ENCODE peak calls at places on chromosome 15, in five cellular contexts. One of them, this sample, is unnamed.

GRCh38 chr15:83206971-83207621 is 527 bp downstream of the HDGFL3 start:
- DNase-seq in CD4-positive, CD25-positive, alpha-beta regulatory T cell: no peak
- DNase-seq in gastrocnemius medialis: no peak
- DNase-seq in left lung: peak; percentile 87
- DNase-seq in colonic mucosa: peak; percentile 27
- DNase-seq in this sample: peak; percentile 49

GRCh38 chr15:79987569-79987955 is 16.6 kb upstream of the BCL2A1 start:
- DNase-seq in CD4-positive, CD25-positive, alpha-beta regulatory T cell: no peak
- DNase-seq in gastrocnemius medialis: no peak
- DNase-seq in left lung: no peak
- DNase-seq in colonic mucosa: no peak
- DNase-seq in this sample: no peak

GRCh38 chr15:24924621-24925020 is 30.2 kb upstream of the SNRPN start:
- DNase-seq in CD4-positive, CD25-positive, alpha-beta regulatory T cell: no peak
- DNase-seq in gastrocnemius medialis: no peak
- DNase-seq in left lung: no peak
- DNase-seq in colonic mucosa: no peak
- DNase-seq in this sample: no peak

GRCh38 chr15:82641129-82641798 is 5.9 kb downstream of the CPEB1 start:
- DNase-seq in CD4-positive, CD25-positive, alpha-beta regulatory T cell: no peak
- DNase-seq in gastrocnemius medialis: no peak
- DNase-seq in left lung: no peak
- DNase-seq in colonic mucosa: no peak
- DNase-seq in this sample: no peak

GRCh38 chr15:98405013-98405412 is 243.3 kb upstream of the IGF1R start:
- DNase-seq in CD4-positive, CD25-positive, alpha-beta regulatory T cell: no peak
- DNase-seq in gastrocnemius medialis: no peak
- DNase-seq in left lung: no peak
- DNase-seq in colonic mucosa: no peak
- DNase-seq in this sample: no peak

GRCh38 chr15:84795186-84795585 is 22.0 kb upstream of the ALPK3 start:
- DNase-seq in CD4-positive, CD25-positive, alpha-beta regulatory T cell: no peak
- DNase-seq in gastrocnemius medialis: no peak
- DNase-seq in left lung: no peak
- DNase-seq in colonic mucosa: no peak
- DNase-seq in this sample: no peak

GRCh38 chr15:65896231-65896630 is 26.9 kb downstream of the RAB11A start:
- DNase-seq in CD4-positive, CD25-positive, alpha-beta regulatory T cell: no peak
- DNase-seq in gastrocnemius medialis: no peak
- DNase-seq in left lung: no peak
- DNase-seq in colonic mucosa: no peak
- DNase-seq in this sample: no peak

GRCh38 chr15:87155771-87156170 is 1076.1 kb downstream of the AGBL1 start:
- DNase-seq in CD4-positive, CD25-positive, alpha-beta regulatory T cell: no peak
- DNase-seq in gastrocnemius medialis: no peak
- DNase-seq in left lung: no peak
- DNase-seq in colonic mucosa: no peak
- DNase-seq in this sample: no peak

GRCh38 chr15:50940506-50940905 is 32.0 kb downstream of the AP4E1 start:
- DNase-seq in CD4-positive, CD25-positive, alpha-beta regulatory T cell: no peak
- DNase-seq in gastrocnemius medialis: no peak
- DNase-seq in left lung: no peak
- DNase-seq in colonic mucosa: no peak
- DNase-seq in this sample: no peak

DNA sequence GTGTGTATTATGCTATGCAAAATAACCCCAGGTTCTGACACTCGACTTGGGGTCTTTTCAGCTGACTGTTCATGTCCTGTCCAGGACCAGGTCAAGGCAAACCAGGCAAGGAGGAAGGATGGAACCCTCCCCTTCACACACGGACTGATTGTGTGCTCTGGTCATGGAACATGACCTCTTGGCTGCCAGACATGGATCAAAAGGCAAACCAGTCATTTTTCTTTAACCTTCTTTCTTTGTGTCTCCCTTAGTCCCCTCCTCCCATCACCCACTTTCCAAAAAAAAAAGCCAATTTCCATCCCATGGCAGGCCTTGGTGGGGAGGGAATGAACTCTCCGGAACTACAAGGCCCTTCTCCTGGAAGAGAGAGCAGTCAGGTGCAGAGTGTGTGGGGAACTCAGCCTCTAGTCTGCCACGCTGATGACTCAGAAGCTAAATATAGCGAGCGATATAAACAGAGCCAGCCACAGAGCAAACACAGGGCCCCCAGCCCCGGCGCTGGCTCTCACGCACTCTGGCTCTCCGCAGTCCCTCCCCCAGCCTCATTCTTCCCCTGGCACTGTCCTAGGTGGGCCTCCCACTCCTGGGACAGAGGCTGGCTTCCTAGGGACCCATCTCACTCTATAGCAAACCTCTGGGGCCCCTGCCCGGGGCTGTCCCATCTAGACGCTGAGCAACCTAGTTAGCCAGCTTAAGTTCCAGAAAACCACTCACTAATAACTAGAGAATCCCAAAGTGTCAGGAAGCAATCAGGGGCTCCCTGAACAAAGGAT is 10.0 kb downstream of the BMF start:
- DNase-seq in CD4-positive, CD25-positive, alpha-beta regulatory T cell: peak; percentile 83
- DNase-seq in gastrocnemius medialis: peak; percentile 87
- DNase-seq in left lung: no peak
- DNase-seq in colonic mucosa: peak; percentile 80
- DNase-seq in this sample: peak; percentile 89
- H3K4me3 ChIP-seq in CD4-positive, CD25-positive, alpha-beta regulatory T cell: peak overlapping the region; percentile 41
- H3K4me3 ChIP-seq in gastrocnemius medialis: peak overlapping the region; percentile 37
- H3K4me3 ChIP-seq in left lung: no peak overlapping the region
- H3K4me3 ChIP-seq in colonic mucosa: no peak overlapping the region
- H3K4me3 ChIP-seq in this sample: peak overlapping the region; percentile 47

GRCh38 chr15:58471341-58471740 is 39.5 kb downstream of the LIPC start:
- DNase-seq in CD4-positive, CD25-positive, alpha-beta regulatory T cell: no peak
- DNase-seq in gastrocnemius medialis: no peak
- DNase-seq in left lung: no peak
- DNase-seq in colonic mucosa: no peak
- DNase-seq in this sample: no peak
- H3K4me3 ChIP-seq in CD4-positive, CD25-positive, alpha-beta regulatory T cell: no peak overlapping the region
- H3K4me3 ChIP-seq in gastrocnemius medialis: no peak overlapping the region
- H3K4me3 ChIP-seq in left lung: no peak overlapping the region
- H3K4me3 ChIP-seq in colonic mucosa: no peak overlapping the region
- H3K4me3 ChIP-seq in this sample: no peak overlapping the region

GRCh38 chr15:42576040-42576594 is 711 bp downstream of the STARD9 start:
- DNase-seq in CD4-positive, CD25-positive, alpha-beta regulatory T cell: no peak
- DNase-seq in gastrocnemius medialis: no peak
- DNase-seq in left lung: no peak
- DNase-seq in colonic mucosa: no peak
- DNase-seq in this sample: no peak

GRCh38 chr15:42577514-42578031 is 2.2 kb downstream of the STARD9 start:
- DNase-seq in CD4-positive, CD25-positive, alpha-beta regulatory T cell: peak; percentile 41
- DNase-seq in gastrocnemius medialis: peak; percentile 9
- DNase-seq in left lung: no peak
- DNase-seq in colonic mucosa: no peak
- DNase-seq in this sample: peak; percentile 29

GRCh38 chr15:42575188-42576039 is at the start of gene STARD9:
- DNase-seq in CD4-positive, CD25-positive, alpha-beta regulatory T cell: peak; percentile 97
- DNase-seq in gastrocnemius medialis: peak; percentile 96
- DNase-seq in left lung: peak; percentile 99
- DNase-seq in colonic mucosa: peak; percentile 98
- DNase-seq in this sample: peak; percentile 96

GRCh38 chr15:42578984-42579537 is 3.7 kb downstream of the STARD9 start:
- DNase-seq in CD4-positive, CD25-positive, alpha-beta regulatory T cell: no peak
- DNase-seq in gastrocnemius medialis: no peak
- DNase-seq in left lung: no peak
- DNase-seq in colonic mucosa: no peak
- DNase-seq in this sample: no peak

DNA sequence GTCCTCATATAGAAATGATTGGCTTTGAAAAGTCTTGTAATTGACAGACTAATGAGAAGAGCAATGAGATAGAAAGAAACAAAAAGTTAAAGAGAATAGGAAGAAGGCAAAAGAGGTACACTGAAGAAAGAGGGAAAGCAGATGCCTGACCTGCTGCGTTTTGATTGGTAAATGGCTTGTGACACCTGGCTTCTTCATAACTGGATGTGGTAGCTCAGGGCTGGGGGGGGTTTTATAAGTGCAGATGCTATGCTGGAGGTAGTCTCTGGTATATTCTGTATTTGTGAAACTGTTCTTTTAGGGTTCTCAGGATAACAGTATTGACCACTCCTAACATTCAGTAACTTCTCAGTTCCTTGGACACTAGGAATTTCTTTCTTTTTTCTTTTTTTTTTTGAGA is 1.4 kb downstream of the STARD9 start:
- DNase-seq in CD4-positive, CD25-positive, alpha-beta regulatory T cell: peak; percentile 37
- DNase-seq in gastrocnemius medialis: no peak
- DNase-seq in left lung: no peak
- DNase-seq in colonic mucosa: no peak
- DNase-seq in this sample: peak; percentile 36
- H3K4me3 ChIP-seq in CD4-positive, CD25-positive, alpha-beta regulatory T cell: peak overlapping the region; percentile 72
- H3K4me3 ChIP-seq in gastrocnemius medialis: peak overlapping the region; percentile 87
- H3K4me3 ChIP-seq in left lung: no peak overlapping the region
- H3K4me3 ChIP-seq in colonic mucosa: no peak overlapping the region
- H3K4me3 ChIP-seq in this sample: peak overlapping the region; percentile 79

DNA sequence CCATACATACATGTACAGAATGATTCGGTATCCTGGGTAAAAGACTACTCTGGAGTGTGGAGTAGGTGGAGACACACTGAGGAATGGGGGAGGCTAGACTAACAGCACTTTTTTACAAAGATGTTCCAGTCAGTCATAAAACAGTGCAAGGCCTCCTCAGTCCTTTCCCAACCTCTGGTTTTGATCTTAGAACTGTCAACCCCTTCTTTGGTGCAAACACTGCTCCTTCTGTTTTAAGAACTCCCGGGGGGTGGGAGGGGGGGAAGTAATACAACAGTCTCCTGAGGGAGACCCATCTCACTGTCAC is 7.5 kb upstream of the MAP1A start:
- DNase-seq in CD4-positive, CD25-positive, alpha-beta regulatory T cell: no peak
- DNase-seq in gastrocnemius medialis: no peak
- DNase-seq in left lung: no peak
- DNase-seq in colonic mucosa: no peak
- DNase-seq in this sample: peak; percentile 18
- H3K4me3 ChIP-seq in CD4-positive, CD25-positive, alpha-beta regulatory T cell: peak overlapping the region; percentile 87
- H3K4me3 ChIP-seq in gastrocnemius medialis: peak overlapping the region; percentile 81
- H3K4me3 ChIP-seq in left lung: peak overlapping the region; percentile 51
- H3K4me3 ChIP-seq in colonic mucosa: peak overlapping the region; percentile 46
- H3K4me3 ChIP-seq in this sample: peak overlapping the region; percentile 73

GRCh38 chr15:96053039-96054021 is 277.2 kb upstream of the NR2F2 start:
- DNase-seq in CD4-positive, CD25-positive, alpha-beta regulatory T cell: no peak
- DNase-seq in gastrocnemius medialis: peak; percentile 51
- DNase-seq in left lung: peak; percentile 83
- DNase-seq in colonic mucosa: peak; percentile 22
- DNase-seq in this sample: no peak
- H3K4me3 ChIP-seq in CD4-positive, CD25-positive, alpha-beta regulatory T cell: peak overlapping the region; percentile 19
- H3K4me3 ChIP-seq in gastrocnemius medialis: peak overlapping the region; percentile 50
- H3K4me3 ChIP-seq in left lung: peak overlapping the region; percentile 15
- H3K4me3 ChIP-seq in colonic mucosa: peak overlapping the region; percentile 21
- H3K4me3 ChIP-seq in this sample: no peak overlapping the region

GRCh38 chr15:47184405-47185221 is 532.7 kb upstream of the SEMA6D start:
- DNase-seq in CD4-positive, CD25-positive, alpha-beta regulatory T cell: no peak
- DNase-seq in gastrocnemius medialis: no peak
- DNase-seq in left lung: peak; percentile 71
- DNase-seq in colonic mucosa: no peak
- DNase-seq in this sample: no peak
- H3K4me3 ChIP-seq in CD4-positive, CD25-positive, alpha-beta regulatory T cell: no peak overlapping the region
- H3K4me3 ChIP-seq in gastrocnemius medialis: peak overlapping the region; percentile 56
- H3K4me3 ChIP-seq in left lung: peak overlapping the region; percentile 30
- H3K4me3 ChIP-seq in colonic mucosa: peak overlapping the region; percentile 28
- H3K4me3 ChIP-seq in this sample: no peak overlapping the region

GRCh38 chr15:90529369-90530249 is at the start of gene CRTC3:
- DNase-seq in CD4-positive, CD25-positive, alpha-beta regulatory T cell: peak; percentile 67
- DNase-seq in gastrocnemius medialis: peak; percentile 14
- DNase-seq in left lung: peak; percentile 91
- DNase-seq in colonic mucosa: peak; percentile 57
- DNase-seq in this sample: peak; percentile 70

GRCh38 chr15:90531147-90531546 is 1.4 kb downstream of the CRTC3 start:
- DNase-seq in CD4-positive, CD25-positive, alpha-beta regulatory T cell: no peak
- DNase-seq in gastrocnemius medialis: no peak
- DNase-seq in left lung: no peak
- DNase-seq in colonic mucosa: no peak
- DNase-seq in this sample: no peak

GRCh38 chr15:90523373-90523772 is 6.3 kb upstream of the CRTC3 start:
- DNase-seq in CD4-positive, CD25-positive, alpha-beta regulatory T cell: no peak
- DNase-seq in gastrocnemius medialis: no peak
- DNase-seq in left lung: no peak
- DNase-seq in colonic mucosa: no peak
- DNase-seq in this sample: no peak

GRCh38 chr15:90530250-90531051 is 728 bp downstream of the CRTC3 start:
- DNase-seq in CD4-positive, CD25-positive, alpha-beta regulatory T cell: peak; percentile 68
- DNase-seq in gastrocnemius medialis: peak; percentile 16
- DNase-seq in left lung: peak; percentile 90
- DNase-seq in colonic mucosa: peak; percentile 51
- DNase-seq in this sample: peak; percentile 39

DNA sequence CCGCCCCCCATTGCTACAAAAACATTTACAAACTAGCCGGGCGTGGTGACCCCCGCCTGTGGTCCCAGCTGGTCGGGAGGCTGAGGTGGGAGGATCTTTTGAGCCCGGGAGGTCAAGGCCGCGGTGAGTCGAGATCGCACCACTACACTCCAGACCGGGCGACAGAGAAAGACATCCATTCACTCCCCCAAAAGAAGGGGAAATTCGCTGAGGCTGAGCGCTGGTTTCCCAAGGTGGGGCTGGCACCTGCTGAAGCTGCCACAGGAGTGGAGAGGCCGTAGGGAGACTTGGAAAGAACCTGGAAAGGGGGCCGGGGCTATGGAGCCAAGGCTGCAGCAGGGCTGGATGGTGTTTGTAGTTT is 735 bp upstream of the CRTC3 start:
- DNase-seq in CD4-positive, CD25-positive, alpha-beta regulatory T cell: no peak
- DNase-seq in gastrocnemius medialis: no peak
- DNase-seq in left lung: no peak
- DNase-seq in colonic mucosa: no peak
- DNase-seq in this sample: no peak
- H3K4me3 ChIP-seq in CD4-positive, CD25-positive, alpha-beta regulatory T cell: no peak overlapping the region
- H3K4me3 ChIP-seq in gastrocnemius medialis: peak overlapping the region; percentile 73
- H3K4me3 ChIP-seq in left lung: peak overlapping the region; percentile 67
- H3K4me3 ChIP-seq in colonic mucosa: peak overlapping the region; percentile 58
- H3K4me3 ChIP-seq in this sample: no peak overlapping the region

DNA sequence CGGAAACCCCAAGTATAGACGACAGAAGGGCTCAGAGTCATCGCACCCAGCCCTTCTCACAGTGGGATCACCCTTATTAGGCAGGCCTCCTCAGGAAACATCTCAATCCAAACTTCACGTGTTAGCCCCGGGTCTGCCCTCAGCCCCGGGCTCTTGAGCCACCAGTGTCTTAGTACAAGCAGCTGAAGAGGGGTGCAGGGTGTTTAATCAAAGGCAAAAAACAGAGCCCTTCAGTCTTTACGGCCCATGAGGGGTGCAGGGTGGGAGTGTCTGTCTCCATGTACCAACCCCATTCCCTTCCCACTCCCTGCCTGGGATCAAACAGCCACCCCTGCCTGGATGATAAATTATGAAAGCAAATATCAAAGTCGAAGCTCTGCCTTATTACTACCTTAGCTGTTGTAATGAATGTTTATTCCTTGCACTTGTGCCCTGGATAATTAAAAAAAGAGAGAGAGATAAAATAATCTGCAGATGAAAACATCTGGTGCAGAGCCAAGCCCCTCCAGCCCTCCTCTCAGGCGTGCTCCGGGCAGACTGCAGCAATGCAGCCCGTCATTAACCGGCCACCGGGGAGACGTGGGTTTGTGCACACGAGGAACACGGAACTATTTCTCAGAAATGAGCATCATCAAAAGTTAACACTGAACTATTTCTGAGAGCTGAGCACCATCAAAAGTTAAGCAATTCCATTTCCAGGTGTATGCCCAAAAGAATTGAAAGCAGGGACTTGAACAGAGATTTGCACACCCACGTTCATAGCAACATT is 64.5 kb downstream of the ADAMTS17 start:
- DNase-seq in CD4-positive, CD25-positive, alpha-beta regulatory T cell: no peak
- DNase-seq in gastrocnemius medialis: no peak
- DNase-seq in left lung: no peak
- DNase-seq in colonic mucosa: no peak
- DNase-seq in this sample: no peak
- H3K4me3 ChIP-seq in CD4-positive, CD25-positive, alpha-beta regulatory T cell: no peak overlapping the region
- H3K4me3 ChIP-seq in gastrocnemius medialis: no peak overlapping the region
- H3K4me3 ChIP-seq in left lung: no peak overlapping the region
- H3K4me3 ChIP-seq in colonic mucosa: no peak overlapping the region
- H3K4me3 ChIP-seq in this sample: no peak overlapping the region

This sample was measured in OCI-LY7.